ENCODE peak calls at places on chromosomes 7 and 10, in nine cellular contexts. Y, D, X, L, Q, E, J, R and Z are unnamed samples.

GRCh38 chr7:68720722-68721121 is 877.6 kb upstream of the AUTS2 start:
- DNase-seq in E (no peak), J (no peak), Q (peak), R (peak), L (no peak), X (no peak), Y (no peak), D (no peak), Z (no peak)

GRCh38 chr7:41630741-41631140 is 72.1 kb downstream of the INHBA start:
- DNase-seq in L (no peak), Q (no peak), E (no peak), D (no peak), R (no peak), J (no peak), Y (no peak), X (no peak), Z (no peak)

GRCh38 chr7:85287126-85287825 is 100.4 kb upstream of the SEMA3D start:
- DNase-seq in X (no peak), Q (no peak), D (no peak), R (peak), J (no peak), L (no peak), Y (no peak), E (no peak), Z (no peak)

GRCh38 chr7:122550545-122550944 is 148.4 kb downstream of the RNF133 start:
- DNase-seq in R (no peak), L (no peak), D (no peak), Y (no peak), J (no peak), E (no peak), X (no peak), Q (peak), Z (no peak)

GRCh38 chr7:142668495-142668894 is 80.8 kb upstream of the PRSS1 start:
- DNase-seq in Y (no peak), E (no peak), L (no peak), X (no peak), Q (no peak), J (no peak), R (no peak), D (no peak), Z (no peak)

GRCh38 chr7:6284055-6284400 is 11.6 kb upstream of the CYTH3 start:
- DNase-seq in L (no peak), J (peak), D (no peak), Y (no peak), E (no peak), R (no peak), X (no peak), Q (peak), Z (no peak)

GRCh38 chr10:21336476-21337170 is 188.9 kb downstream of the SKIDA1 start:
- DNase-seq in L (no peak), D (no peak), Y (peak), X (no peak), Q (peak), R (peak), J (peak), E (peak), Z (no peak)

GRCh38 chr7:150358433-150358832 is 10.2 kb upstream of the REPIN1 start:
- DNase-seq in Q (no peak), X (no peak), Y (no peak), J (no peak), E (no peak), L (no peak), R (no peak), D (no peak), Z (no peak)

GRCh38 chr7:32222251-32222900 is 152.2 kb upstream of the PDE1C start:
- DNase-seq in Q (no peak), X (no peak), Y (no peak), D (no peak), E (no peak), J (no peak), R (no peak), L (no peak), Z (no peak)

GRCh38 chr10:70053212-70053895 is 708 bp downstream of the MACROH2A2 start:
- DNase-seq in Y (peak), D (peak), E (peak), R (no peak), J (peak), Q (no peak), L (peak), X (no peak), Z (peak)

GRCh38 chr7:87316846-87317545 is 28.5 kb upstream of the CROT start:
- DNase-seq in Y (no peak), X (no peak), R (peak), E (no peak), D (no peak), J (peak), L (no peak), Q (peak), Z (no peak)

GRCh38 chr7:3427957-3428356 is 126.9 kb downstream of the SDK1 start:
- DNase-seq in Y (no peak), R (no peak), Q (no peak), D (no peak), E (no peak), X (no peak), L (no peak), J (peak), Z (no peak)

GRCh38 chr7:155860840-155861479 is 48.7 kb upstream of the SHH start:
- DNase-seq in D (no peak), L (no peak), R (peak), Y (no peak), X (no peak), E (no peak), Q (peak), J (peak), Z (no peak)

GRCh38 chr10:97861351-97861750 is 11.7 kb downstream of the GOLGA7B start:
- DNase-seq in E (no peak), R (peak), L (no peak), Q (peak), Y (no peak), X (no peak), D (no peak), J (peak), Z (no peak)

GRCh38 chr7:65927489-65928448 is 54.2 kb downstream of the GUSB start:
- DNase-seq in D (no peak), J (no peak), E (peak), Y (no peak), X (no peak), L (no peak), R (no peak), Q (no peak), Z (no peak)

GRCh38 chr7:111682576-111683372 is 120.5 kb upstream of the IMMP2L start:
- DNase-seq in L (no peak), X (no peak), R (no peak), Q (peak), J (no peak), Y (no peak), D (no peak), E (no peak), Z (no peak)

GRCh38 chr7:148701414-148701813 is 2.7 kb downstream of the CUL1 start:
- DNase-seq in R (peak), D (no peak), E (no peak), Q (no peak), Y (no peak), J (peak), X (no peak), L (no peak), Z (no peak)

GRCh38 chr7:110522751-110523200 is 568.2 kb upstream of the LRRN3 start:
- DNase-seq in Q (peak), J (peak), R (no peak), X (no peak), Y (no peak), E (no peak), D (no peak), L (no peak), Z (no peak)

GRCh38 chr7:91228327-91228726 is 35.9 kb upstream of the FZD1 start:
- DNase-seq in Q (peak), E (no peak), L (no peak), D (no peak), X (no peak), R (peak), J (no peak), Y (no peak), Z (no peak)

GRCh38 chr10:30542001-30542861 is 87.3 kb downstream of the LYZL2 start:
- DNase-seq in L (no peak), Y (no peak), Q (no peak), R (no peak), J (peak), D (no peak), X (no peak), E (no peak), Z (no peak)

GRCh38 chr10:84244651-84245270 is at the start of gene RGR:
- DNase-seq in J (no peak), D (peak), R (no peak), X (no peak), Y (peak), Q (no peak), E (no peak), L (no peak), Z (peak)

GRCh38 chr10:24394479-24395190 is 185.7 kb downstream of the KIAA1217 start:
- DNase-seq in L (no peak), Q (no peak), E (no peak), X (no peak), Y (no peak), R (no peak), J (no peak), D (no peak), Z (no peak)

GRCh38 chr7:55409474-55410225 is 44.5 kb downstream of the LANCL2 start:
- DNase-seq in R (peak), X (no peak), J (no peak), E (peak), L (no peak), Y (no peak), D (no peak), Q (no peak), Z (no peak)

GRCh38 chr7:111098011-111098925 is 7.3 kb downstream of the LRRN3 start:
- DNase-seq in L (no peak), D (no peak), Y (peak), R (peak), E (peak), J (peak), Q (no peak), X (peak), Z (peak)

GRCh38 chr10:58448121-58448935 is 63.1 kb downstream of the TFAM start:
- DNase-seq in E (no peak), D (no peak), Q (no peak), Y (no peak), X (no peak), R (no peak), J (no peak), L (no peak), Z (no peak)

GRCh38 chr10:6328708-6329423 is 126.1 kb downstream of the PFKFB3 start:
- DNase-seq in R (no peak), D (peak), L (no peak), X (no peak), E (no peak), J (no peak), Q (no peak), Y (no peak), Z (no peak)

GRCh38 chr10:122181901-122182799 is 88.9 kb upstream of the BTBD16 start:
- DNase-seq in L (no peak), Q (no peak), E (no peak), X (no peak), Y (no peak), R (peak), J (no peak), D (no peak), Z (no peak)

GRCh38 chr10:91616124-91616523 is 16.7 kb downstream of the PPP1R3C start:
- DNase-seq in R (no peak), Y (no peak), J (no peak), E (no peak), Q (peak), L (no peak), X (no peak), D (no peak), Z (no peak)

GRCh38 chr7:116669769-116670168 is 2.2 kb upstream of the MET start:
- DNase-seq in J (no peak), Q (peak), D (no peak), R (peak), Y (no peak), L (no peak), X (no peak), E (no peak), Z (no peak)

GRCh38 chr7:13988011-13988410 is 1.5 kb downstream of the ETV1 start:
- DNase-seq in E (peak), L (no peak), D (no peak), R (peak), Q (peak), Y (no peak), X (no peak), J (no peak), Z (no peak)

GRCh38 chr10:28177944-28178637 is 124.8 kb downstream of the MPP7 start:
- DNase-seq in D (no peak), R (peak), X (no peak), L (no peak), E (no peak), Y (no peak), Q (no peak), J (no peak), Z (no peak)

GRCh38 chr10:116606061-116606483 is 14.7 kb upstream of the PNLIPRP2 start:
- DNase-seq in L (no peak), J (no peak), Y (no peak), X (no peak), D (no peak), R (no peak), E (no peak), Q (no peak), Z (no peak)

GRCh38 chr10:93058139-93058538 is 2.5 kb upstream of the CYP26C1 start:
- DNase-seq in X (no peak), E (no peak), D (no peak), Q (no peak), L (no peak), Y (no peak), J (no peak), R (peak), Z (no peak)

GRCh38 chr10:77205135-77205534 is 432.5 kb downstream of the KCNMA1 start:
- DNase-seq in R (no peak), X (no peak), J (no peak), E (no peak), D (no peak), Y (no peak), L (no peak), Q (no peak), Z (no peak)

GRCh38 chr7:96720843-96721242 is 11.2 kb upstream of the SEM1 start:
- DNase-seq in E (no peak), L (no peak), R (no peak), Y (no peak), X (no peak), D (no peak), Q (no peak), J (no peak), Z (no peak)

GRCh38 chr7:38105874-38106483 is 72.1 kb upstream of the STARD3NL start:
- DNase-seq in J (peak), X (no peak), D (no peak), R (peak), E (peak), L (no peak), Q (peak), Y (no peak), Z (no peak)

GRCh38 chr10:100733319-100733718 is 12.1 kb upstream of the PAX2 start:
- DNase-seq in X (no peak), R (no peak), Y (no peak), D (no peak), J (no peak), E (no peak), L (no peak), Q (no peak), Z (no peak)

GRCh38 chr7:116327751-116328150 is 117.4 kb downstream of the TES start:
- DNase-seq in J (peak), L (no peak), Y (no peak), E (no peak), R (peak), X (no peak), Q (peak), D (no peak), Z (no peak)

GRCh38 chr7:13279854-13280435 is 592.5 kb downstream of the ARL4A start:
- DNase-seq in E (peak), D (no peak), Y (no peak), Q (no peak), J (peak), L (no peak), X (no peak), R (peak), Z (no peak)

GRCh38 chr7:154598864-154599263 is 404.1 kb downstream of the PAXIP1 start:
- DNase-seq in J (no peak), L (no peak), Y (no peak), E (no peak), Q (no peak), X (no peak), R (no peak), D (no peak), Z (no peak)

GRCh38 chr7:154598405-154598804 is 404.5 kb downstream of the PAXIP1 start:
- DNase-seq in Y (no peak), D (no peak), E (no peak), L (no peak), Q (no peak), J (no peak), R (no peak), X (no peak), Z (no peak)
- H3K27ac ChIP-seq in Y (no peak), D (peak), E (no peak), L (no peak), Q (no peak), J (no peak), R (no peak), X (no peak), Z (peak)

GRCh38 chr7:137873524-137873923 is 26.8 kb upstream of the DGKI start:
- DNase-seq in D (no peak), L (no peak), Q (peak), X (no peak), Y (no peak), E (no peak), J (no peak), R (peak), Z (no peak)
- H3K27ac ChIP-seq in D (no peak), L (no peak), Q (peak), X (no peak), Y (peak), E (no peak), J (no peak), R (no peak), Z (no peak)

DNA sequence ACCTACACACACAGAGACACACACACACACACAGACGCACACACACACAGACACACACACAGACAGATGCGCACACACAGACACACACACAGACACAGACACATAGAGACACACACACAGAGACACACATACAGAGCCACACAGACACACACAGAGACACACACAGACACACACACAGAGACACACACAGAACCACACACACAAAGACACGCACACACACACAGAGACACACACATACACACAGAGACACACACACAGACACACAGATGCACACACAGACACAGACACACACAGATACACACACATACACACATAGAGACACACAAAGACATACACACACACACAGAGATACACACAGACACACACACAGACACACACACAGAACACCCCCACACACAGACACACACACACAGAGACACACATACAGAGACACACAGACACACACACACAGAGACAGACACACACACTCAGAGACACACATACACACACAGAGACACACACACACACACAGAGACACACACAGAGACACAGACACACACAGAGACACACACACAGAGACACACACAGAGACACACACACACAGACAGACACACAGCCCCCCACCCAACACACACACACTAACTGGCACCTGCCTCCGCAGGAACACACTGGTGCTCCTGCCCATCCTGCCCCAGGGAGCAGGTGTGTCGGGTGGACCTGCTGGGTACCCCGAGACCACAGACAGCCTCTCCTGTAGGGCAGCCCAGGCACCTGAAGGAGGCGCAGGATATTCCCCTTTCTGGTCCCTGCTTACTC is 5.5 kb upstream of the FZD9 start:
- DNase-seq in Y (no peak), R (no peak), X (no peak), L (no peak), E (no peak), D (no peak), Q (no peak), J (no peak), Z (no peak)
- H3K27ac ChIP-seq in Y (no peak), R (no peak), X (no peak), L (no peak), E (no peak), D (no peak), Q (no peak), J (no peak), Z (no peak)

GRCh38 chr10:124704428-124704805 is 39.8 kb downstream of the FAM53B start:
- DNase-seq in E (no peak), X (no peak), Q (no peak), D (no peak), R (no peak), Y (no peak), L (peak), J (no peak), Z (no peak)
- H3K27ac ChIP-seq in E (peak), X (no peak), Q (no peak), D (peak), R (no peak), Y (peak), L (peak), J (no peak), Z (peak)